ENCODE peak calls at places on chromosome 7, in nine cellular contexts. R is ovary, Z is prostate gland, L is A549, K is K562, A is adrenal gland, F is upper lobe of left lung, N is HCT116, G is sigmoid colon. O is an unnamed sample.

GRCh38 chr7:29330136-29330535 is 135.6 kb downstream of the CHN2 start:
- DNase-seq in Z (no peak), R (no peak), K (no peak), N (no peak), A (no peak), G (no peak), F (no peak), L (no peak), O (no peak)

GRCh38 chr7:1326511-1326785 is 93.8 kb downstream of the UNCX start:
- DNase-seq in Z (no peak), R (no peak), N (no peak), L (no peak), K (no peak), F (no peak), A (no peak), G (no peak), O (no peak)

GRCh38 chr7:29265208-29265923 is 70.8 kb downstream of the CHN2 start:
- DNase-seq in L (no peak), K (no peak), Z (no peak), G (no peak), A (peak), R (no peak), N (no peak), F (no peak), O (no peak)

GRCh38 chr7:31782411-31782991 is 95.5 kb downstream of the PPP1R17 start:
- DNase-seq in G (no peak), R (no peak), F (no peak), K (peak), A (no peak), Z (no peak), N (peak), L (peak), O (peak)

GRCh38 chr7:82677493-82677892 is 233.9 kb upstream of the CACNA2D1 start:
- DNase-seq in Z (no peak), G (no peak), L (no peak), A (no peak), K (no peak), N (no peak), R (no peak), F (no peak), O (no peak)

GRCh38 chr7:46854958-46855473 is 726.9 kb downstream of the TNS3 start:
- DNase-seq in F (no peak), L (peak), Z (no peak), A (no peak), R (no peak), N (no peak), K (no peak), G (no peak), O (no peak)

GRCh38 chr7:91397099-91397498 is 132.9 kb downstream of the FZD1 start:
- DNase-seq in K (no peak), F (no peak), L (no peak), Z (no peak), N (no peak), R (no peak), G (no peak), A (no peak), O (no peak)

GRCh38 chr7:142689439-142690168 is 59.7 kb upstream of the PRSS1 start:
- DNase-seq in A (no peak), G (no peak), N (no peak), L (no peak), F (no peak), K (no peak), R (no peak), Z (no peak), O (no peak)

GRCh38 chr7:7516156-7516555 is 19.5 kb downstream of the COL28A1 start:
- DNase-seq in N (no peak), L (no peak), G (no peak), R (no peak), F (no peak), Z (no peak), K (no peak), A (no peak), O (no peak)

GRCh38 chr7:11668727-11669126 is 163.3 kb downstream of the THSD7A start:
- DNase-seq in Z (no peak), F (no peak), G (no peak), N (no peak), R (no peak), K (no peak), L (no peak), A (no peak), O (no peak)

GRCh38 chr7:116805100-116805544 is 57.3 kb upstream of the CAPZA2 start:
- DNase-seq in G (no peak), A (no peak), L (peak), K (no peak), Z (no peak), R (no peak), N (no peak), F (no peak), O (no peak)

GRCh38 chr7:87475359-87476178 is at the start of gene ABCB4:
- DNase-seq in L (no peak), F (peak), R (peak), K (no peak), N (no peak), A (peak), G (no peak), Z (no peak), O (no peak)

GRCh38 chr7:85456254-85456653 is 269.4 kb upstream of the SEMA3D start:
- DNase-seq in A (no peak), N (no peak), G (no peak), R (no peak), L (no peak), Z (no peak), K (no peak), F (no peak), O (no peak)

GRCh38 chr7:120274899-120275298 is 1.9 kb downstream of the KCND2 start:
- DNase-seq in G (no peak), L (no peak), R (no peak), Z (no peak), N (no peak), F (peak), A (no peak), K (no peak), O (no peak)

GRCh38 chr7:130899638-130900401 is 165.8 kb upstream of the KLF14 start:
- DNase-seq in R (no peak), K (no peak), A (no peak), F (no peak), L (no peak), N (no peak), Z (no peak), G (no peak), O (no peak)

GRCh38 chr7:74233655-74234280 is 20.4 kb downstream of the RFC2 start:
- DNase-seq in K (peak), R (no peak), L (no peak), N (no peak), Z (no peak), G (no peak), F (no peak), A (no peak), O (no peak)

GRCh38 chr7:39721919-39722597 is 98.7 kb downstream of the RALA start:
- DNase-seq in L (no peak), N (no peak), Z (no peak), R (no peak), F (no peak), G (no peak), A (no peak), K (peak), O (no peak)

GRCh38 chr7:33876600-33877274 is 28.6 kb upstream of the BMPER start:
- DNase-seq in F (no peak), Z (no peak), K (no peak), N (no peak), G (no peak), L (no peak), R (no peak), A (no peak), O (no peak)

GRCh38 chr7:5362466-5362865 is 61.2 kb downstream of the TNRC18 start:
- DNase-seq in A (no peak), Z (no peak), L (no peak), N (no peak), K (no peak), R (no peak), G (no peak), F (peak), O (no peak)
- TF ChIP-seq POLR2A in A (no peak), Z (no peak), L (no peak), N (no peak), K (no peak), R (no peak), G (no peak), F (no peak), O (no peak)

GRCh38 chr7:134708692-134709091 is 62.0 kb downstream of the BPGM start:
- DNase-seq in K (no peak), G (no peak), Z (no peak), R (no peak), F (no peak), A (no peak), L (no peak), N (no peak), O (no peak)

GRCh38 chr7:134709197-134709596 is 62.5 kb downstream of the BPGM start:
- DNase-seq in Z (no peak), F (no peak), G (no peak), K (no peak), A (no peak), N (no peak), R (no peak), L (no peak), O (no peak)

GRCh38 chr7:134712196-134712595 is 65.5 kb downstream of the BPGM start:
- DNase-seq in R (no peak), K (no peak), L (no peak), N (no peak), Z (no peak), F (no peak), A (no peak), G (no peak), O (no peak)

GRCh38 chr7:134710511-134710853 is 63.8 kb downstream of the BPGM start:
- DNase-seq in Z (no peak), K (no peak), L (no peak), A (no peak), R (peak), N (no peak), F (no peak), G (no peak), O (no peak)

DNA sequence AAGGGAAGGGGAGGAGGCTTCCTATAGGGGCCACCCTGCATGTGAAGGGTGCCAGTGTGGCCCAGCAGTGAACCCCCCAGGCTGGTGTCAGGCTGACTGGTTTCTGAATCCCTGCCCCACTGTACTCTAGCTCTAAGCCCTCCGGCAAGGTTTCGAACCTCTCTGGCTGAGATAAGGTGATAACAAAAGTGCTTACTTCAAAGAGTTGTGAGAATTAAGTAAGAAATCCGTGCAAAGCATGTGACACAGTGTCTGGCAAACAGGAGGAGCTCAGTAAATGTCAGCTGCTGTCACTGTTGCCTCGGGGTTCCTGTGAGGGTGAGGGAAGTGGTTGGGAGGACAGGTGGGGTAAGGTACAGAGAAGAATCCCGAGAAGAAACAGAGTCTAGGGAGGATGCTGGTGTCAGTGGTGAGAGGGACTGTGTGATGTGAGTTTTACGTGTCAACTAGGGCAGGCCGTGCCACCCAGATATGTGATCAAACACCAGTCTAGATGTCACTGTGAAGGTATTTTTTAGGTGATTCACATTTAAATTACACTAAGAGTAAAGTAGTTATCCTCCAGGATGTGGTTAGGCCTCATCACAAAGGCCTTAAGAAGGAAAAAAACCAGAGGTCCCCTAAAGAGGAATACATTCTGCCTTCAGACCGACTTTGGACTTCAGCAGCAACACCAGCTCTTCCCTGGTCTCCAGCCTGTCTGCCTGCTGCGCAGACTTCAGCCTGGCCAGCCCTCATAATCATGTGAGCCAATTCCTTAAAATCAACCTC is 64.4 kb downstream of the BPGM start:
- DNase-seq in K (no peak), Z (no peak), G (no peak), F (no peak), R (no peak), L (no peak), N (no peak), A (no peak), O (no peak)
- TF ChIP-seq POLR2A in K (no peak), Z (no peak), G (no peak), F (no peak), R (no peak), L (no peak), N (no peak), A (no peak), O (no peak)

DNA sequence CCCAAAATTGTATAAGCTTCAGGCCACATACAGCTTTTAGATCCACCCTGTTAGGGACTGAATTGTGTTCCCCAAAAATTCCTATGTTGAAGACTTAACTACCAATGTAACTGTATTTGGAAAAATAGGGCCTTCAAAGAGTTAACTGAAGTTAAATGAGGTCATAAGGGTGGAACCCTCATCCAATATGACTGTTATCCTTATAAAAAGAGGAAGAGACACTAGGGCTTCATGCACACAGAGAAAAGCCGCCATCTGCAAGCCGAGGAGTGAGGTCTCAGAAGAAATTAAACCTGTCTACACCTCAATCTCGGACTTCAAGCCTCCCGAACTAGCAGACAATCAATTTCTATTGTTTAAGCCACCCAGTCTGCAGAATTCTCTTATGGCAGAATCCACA is 317.9 kb upstream of the NFE2L3 start:
- DNase-seq in A (no peak), L (no peak), F (no peak), N (no peak), Z (no peak), K (no peak), G (no peak), R (no peak), O (no peak)
- TF ChIP-seq POLR2A in A (no peak), L (no peak), F (no peak), N (no peak), Z (no peak), K (no peak), G (no peak), R (no peak), O (no peak)

DNA sequence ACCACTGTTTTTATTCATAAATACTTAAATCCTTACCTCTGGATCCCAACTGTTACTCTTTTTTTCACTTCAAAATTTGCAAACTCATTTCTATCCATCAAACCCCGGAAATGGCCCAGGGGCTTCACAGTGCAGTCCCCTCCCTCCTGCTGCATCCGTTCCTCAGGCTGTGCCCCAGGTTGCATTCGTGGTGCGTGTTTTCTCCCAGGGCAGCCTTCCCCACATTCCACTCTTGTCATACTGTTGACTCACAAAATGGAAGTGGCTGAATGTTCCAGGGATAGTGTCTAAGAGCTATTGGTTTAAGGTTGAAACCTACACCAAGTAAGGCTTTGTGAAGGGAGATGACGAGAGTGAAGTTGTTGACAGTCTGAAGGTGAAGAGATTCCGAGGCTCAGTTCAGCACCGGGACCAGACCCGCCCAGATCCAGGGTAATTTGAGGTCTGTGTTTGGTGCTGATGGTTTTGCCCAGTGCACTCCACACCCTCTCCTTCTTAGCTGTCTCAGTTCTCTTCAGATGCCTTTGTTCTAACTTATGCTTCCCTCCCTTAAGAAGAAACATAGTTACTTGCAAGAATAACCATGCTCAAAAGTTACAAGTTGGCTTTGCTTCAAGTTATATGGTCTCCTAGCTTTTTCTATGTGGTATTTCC is 7.7 kb downstream of the INSIG1 start:
- DNase-seq in Z (no peak), A (no peak), F (no peak), G (no peak), K (no peak), N (no peak), L (no peak), R (no peak), O (no peak)
- TF ChIP-seq POLR2A in Z (no peak), A (no peak), F (no peak), G (no peak), K (peak), N (no peak), L (no peak), R (no peak), O (no peak)

GRCh38 chr7:26201261-26202018 is at the start of gene CBX3:
- DNase-seq in N (peak), K (peak), G (peak), R (peak), L (peak), F (peak), A (peak), Z (peak), O (peak)
- TF ChIP-seq POLR2A in N (peak), K (peak), G (no peak), R (peak), L (peak), F (no peak), A (peak), Z (peak), O (peak)

DNA sequence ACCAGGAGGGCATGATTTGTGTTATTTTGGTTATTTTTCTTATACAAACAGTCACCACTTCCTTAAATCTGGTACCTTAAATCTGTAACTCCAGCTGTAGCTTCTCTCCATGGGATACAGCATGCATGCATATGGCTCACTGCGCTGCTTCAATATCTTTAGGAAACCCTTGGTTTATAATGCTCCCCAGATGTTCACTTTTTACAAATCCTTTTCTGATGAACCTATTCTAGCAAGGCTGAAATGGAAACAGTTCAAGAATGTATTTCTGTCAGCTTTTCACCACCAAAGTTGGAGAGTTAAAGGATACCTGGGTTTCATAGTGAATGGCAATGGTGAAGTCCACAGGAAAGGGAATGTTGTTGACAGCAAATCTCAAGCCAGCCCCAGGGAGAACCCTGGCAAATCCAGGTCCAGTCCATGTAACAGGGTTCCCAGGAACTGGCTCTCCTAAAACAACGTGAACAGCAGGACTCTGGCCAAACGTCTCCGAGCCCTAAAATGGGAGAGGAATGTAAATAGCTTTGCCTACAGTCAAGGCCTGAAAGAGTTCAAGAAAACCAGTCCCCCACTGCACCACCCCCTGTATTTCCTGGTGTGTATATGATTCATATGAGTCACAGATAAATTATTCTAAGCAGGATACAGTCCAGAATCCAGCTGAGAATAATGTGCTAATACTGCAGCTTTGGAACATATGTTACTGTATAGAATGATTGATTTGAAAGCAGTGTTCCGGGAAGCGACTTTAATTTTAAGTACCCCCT is 50.7 kb downstream of the LAMB4 start:
- DNase-seq in N (no peak), R (no peak), F (no peak), G (peak), A (no peak), L (no peak), K (peak), Z (no peak), O (peak)
- TF ChIP-seq POLR2A in N (no peak), R (no peak), F (no peak), G (no peak), A (no peak), L (no peak), K (no peak), Z (no peak), O (no peak)

GRCh38 chr7:22280031-22280430 is 76.9 kb downstream of the RAPGEF5 start:
- DNase-seq in L (no peak), N (no peak), A (no peak), Z (no peak), K (no peak), G (no peak), F (no peak), R (no peak), O (no peak)
- TF ChIP-seq POLR2A in L (no peak), N (no peak), A (no peak), Z (no peak), K (no peak), G (no peak), F (no peak), R (no peak), O (no peak)

GRCh38 chr7:16562456-16563220 is 36.0 kb downstream of the LRRC72 start:
- DNase-seq in F (no peak), N (no peak), A (no peak), L (no peak), R (no peak), K (no peak), G (no peak), Z (no peak), O (no peak)

GRCh38 chr7:16563281-16564022 is 36.8 kb downstream of the LRRC72 start:
- DNase-seq in R (no peak), F (no peak), N (no peak), A (no peak), K (no peak), L (no peak), Z (no peak), G (no peak), O (no peak)

GRCh38 chr7:16561943-16562342 is 35.3 kb downstream of the LRRC72 start:
- DNase-seq in L (no peak), A (no peak), K (no peak), R (no peak), N (no peak), F (no peak), Z (no peak), G (no peak), O (no peak)

GRCh38 chr7:16564023-16564380 is 37.4 kb downstream of the LRRC72 start:
- DNase-seq in G (no peak), N (no peak), F (no peak), Z (no peak), L (no peak), A (no peak), R (no peak), K (no peak), O (no peak)

DNA sequence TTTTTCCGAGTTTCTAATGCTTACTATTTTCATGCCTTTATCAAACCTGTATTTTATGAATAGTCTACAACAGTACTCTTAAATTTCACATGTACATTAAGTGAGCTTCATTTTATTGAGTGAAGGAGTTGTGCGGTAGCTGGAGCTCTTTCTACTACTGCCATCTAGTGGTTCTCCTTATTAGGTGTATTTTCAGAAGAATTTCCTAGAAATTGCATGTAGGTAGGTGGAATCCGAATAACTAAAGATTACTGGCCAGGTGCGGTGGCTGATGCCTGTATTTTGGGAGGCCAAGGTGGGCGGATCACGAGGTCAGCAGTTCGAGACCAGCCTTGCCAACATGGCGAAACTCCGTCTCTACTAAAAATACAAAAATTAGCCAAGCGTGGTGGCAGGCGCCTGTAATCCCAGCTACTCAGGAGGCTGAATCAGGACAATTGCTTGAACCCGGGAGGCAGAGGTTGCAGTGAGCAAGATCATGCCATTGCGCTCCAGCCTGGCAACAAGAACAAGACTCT is 38.3 kb downstream of the LRRC72 start:
- DNase-seq in R (no peak), A (no peak), L (peak), N (peak), Z (no peak), F (no peak), K (peak), G (no peak), O (peak)
- TF ChIP-seq POLR2A in R (no peak), A (no peak), L (no peak), N (no peak), Z (no peak), F (no peak), K (no peak), G (no peak), O (no peak)